ENCODE peak calls at places on chromosomes 5 and 9, in nine cellular contexts. One of them, this sample, is unnamed.
A peak's percentile ranks its signal among the peaks of the same experiment; 100 is the strongest.

GRCh38 chr5:90184764-90185163 is 224.8 kb downstream of the CETN3 start:
- DNase-seq in dorsolateral prefrontal cortex: no peak
- DNase-seq in naive B cell: no peak
- DNase-seq in CD4-positive, CD25-positive, alpha-beta regulatory T cell: no peak
- DNase-seq in EL: no peak
- DNase-seq in lower lobe of right lung: no peak
- DNase-seq in fibroblast of mammary gland: no peak
- DNase-seq in GM20000: no peak
- DNase-seq in T1000: no peak
- DNase-seq in this sample: no peak

GRCh38 chr5:88686743-88687142 is 196.2 kb downstream of the MEF2C start:
- DNase-seq in CD4-positive, CD25-positive, alpha-beta regulatory T cell: no peak
- DNase-seq in GM20000: no peak
- DNase-seq in lower lobe of right lung: no peak
- DNase-seq in naive B cell: no peak
- DNase-seq in EL: no peak
- DNase-seq in fibroblast of mammary gland: no peak
- DNase-seq in dorsolateral prefrontal cortex: no peak
- DNase-seq in T1000: no peak
- DNase-seq in this sample: no peak

GRCh38 chr5:148457183-148457620 is 73.4 kb downstream of the FBXO38 start:
- DNase-seq in GM20000: no peak
- DNase-seq in EL: no peak
- DNase-seq in T1000: no peak
- DNase-seq in naive B cell: peak; percentile 14
- DNase-seq in fibroblast of mammary gland: no peak
- DNase-seq in dorsolateral prefrontal cortex: no peak
- DNase-seq in lower lobe of right lung: no peak
- DNase-seq in CD4-positive, CD25-positive, alpha-beta regulatory T cell: peak; percentile 37
- DNase-seq in this sample: no peak

GRCh38 chr9:3740690-3741419 is 215.1 kb upstream of the RFX3 start:
- DNase-seq in dorsolateral prefrontal cortex: no peak
- DNase-seq in EL: peak; percentile 43
- DNase-seq in naive B cell: no peak
- DNase-seq in fibroblast of mammary gland: peak; percentile 54
- DNase-seq in CD4-positive, CD25-positive, alpha-beta regulatory T cell: no peak
- DNase-seq in GM20000: no peak
- DNase-seq in T1000: no peak
- DNase-seq in lower lobe of right lung: no peak
- DNase-seq in this sample: no peak

GRCh38 chr9:27094640-27095039 is 14.4 kb upstream of the TEK start:
- DNase-seq in fibroblast of mammary gland: peak; percentile 96
- DNase-seq in CD4-positive, CD25-positive, alpha-beta regulatory T cell: no peak
- DNase-seq in GM20000: no peak
- DNase-seq in lower lobe of right lung: no peak
- DNase-seq in T1000: peak; percentile 64
- DNase-seq in dorsolateral prefrontal cortex: no peak
- DNase-seq in naive B cell: no peak
- DNase-seq in EL: peak; percentile 71
- DNase-seq in this sample: no peak

GRCh38 chr9:114303977-114304376 is 18.9 kb upstream of the ORM1 start:
- DNase-seq in T1000: no peak
- DNase-seq in EL: no peak
- DNase-seq in dorsolateral prefrontal cortex: no peak
- DNase-seq in CD4-positive, CD25-positive, alpha-beta regulatory T cell: no peak
- DNase-seq in naive B cell: no peak
- DNase-seq in fibroblast of mammary gland: no peak
- DNase-seq in lower lobe of right lung: peak; percentile 6
- DNase-seq in GM20000: no peak
- DNase-seq in this sample: no peak

GRCh38 chr9:125586173-125586512 is 120.9 kb downstream of the MAPKAP1 start:
- DNase-seq in CD4-positive, CD25-positive, alpha-beta regulatory T cell: no peak
- DNase-seq in fibroblast of mammary gland: no peak
- DNase-seq in dorsolateral prefrontal cortex: no peak
- DNase-seq in T1000: no peak
- DNase-seq in GM20000: no peak
- DNase-seq in naive B cell: no peak
- DNase-seq in lower lobe of right lung: no peak
- DNase-seq in EL: no peak
- DNase-seq in this sample: no peak

GRCh38 chr5:139696894-139697658 is 48.9 kb downstream of the CXXC5 start:
- DNase-seq in dorsolateral prefrontal cortex: peak; percentile 75
- DNase-seq in fibroblast of mammary gland: peak; percentile 81
- DNase-seq in lower lobe of right lung: peak; percentile 77
- DNase-seq in naive B cell: no peak
- DNase-seq in EL: peak; percentile 93
- DNase-seq in T1000: peak; percentile 71
- DNase-seq in GM20000: no peak
- DNase-seq in CD4-positive, CD25-positive, alpha-beta regulatory T cell: peak; percentile 59
- DNase-seq in this sample: no peak

GRCh38 chr9:26077860-26078259 is 399.6 kb upstream of the TUSC1 start:
- DNase-seq in EL: no peak
- DNase-seq in naive B cell: no peak
- DNase-seq in CD4-positive, CD25-positive, alpha-beta regulatory T cell: no peak
- DNase-seq in GM20000: no peak
- DNase-seq in lower lobe of right lung: peak; percentile 24
- DNase-seq in dorsolateral prefrontal cortex: no peak
- DNase-seq in T1000: no peak
- DNase-seq in fibroblast of mammary gland: no peak
- DNase-seq in this sample: no peak

GRCh38 chr5:50463726-50464125 is 22.6 kb upstream of the EMB start:
- DNase-seq in fibroblast of mammary gland: no peak
- DNase-seq in naive B cell: no peak
- DNase-seq in EL: no peak
- DNase-seq in CD4-positive, CD25-positive, alpha-beta regulatory T cell: no peak
- DNase-seq in GM20000: no peak
- DNase-seq in dorsolateral prefrontal cortex: no peak
- DNase-seq in lower lobe of right lung: no peak
- DNase-seq in T1000: no peak
- DNase-seq in this sample: no peak

GRCh38 chr5:1374680-1375055 is 29.8 kb upstream of the CLPTM1L start:
- DNase-seq in fibroblast of mammary gland: peak; percentile 67
- DNase-seq in dorsolateral prefrontal cortex: no peak
- DNase-seq in lower lobe of right lung: no peak
- DNase-seq in EL: peak; percentile 8
- DNase-seq in GM20000: no peak
- DNase-seq in naive B cell: no peak
- DNase-seq in T1000: no peak
- DNase-seq in CD4-positive, CD25-positive, alpha-beta regulatory T cell: no peak
- DNase-seq in this sample: peak; percentile 58

GRCh38 chr5:68522863-68523262 is 307.3 kb downstream of the PIK3R1 start:
- DNase-seq in T1000: no peak
- DNase-seq in GM20000: no peak
- DNase-seq in lower lobe of right lung: no peak
- DNase-seq in dorsolateral prefrontal cortex: no peak
- DNase-seq in EL: peak; percentile 53
- DNase-seq in CD4-positive, CD25-positive, alpha-beta regulatory T cell: no peak
- DNase-seq in naive B cell: no peak
- DNase-seq in fibroblast of mammary gland: no peak
- DNase-seq in this sample: no peak

GRCh38 chr5:93924628-93925027 is 183.2 kb upstream of the POU5F2 start:
- DNase-seq in CD4-positive, CD25-positive, alpha-beta regulatory T cell: no peak
- DNase-seq in GM20000: no peak
- DNase-seq in naive B cell: no peak
- DNase-seq in fibroblast of mammary gland: no peak
- DNase-seq in T1000: no peak
- DNase-seq in EL: peak; percentile 18
- DNase-seq in dorsolateral prefrontal cortex: no peak
- DNase-seq in lower lobe of right lung: no peak
- DNase-seq in this sample: no peak

GRCh38 chr5:177546262-177546741 is 8.1 kb downstream of the FAM193B start:
- DNase-seq in CD4-positive, CD25-positive, alpha-beta regulatory T cell: no peak
- DNase-seq in dorsolateral prefrontal cortex: no peak
- DNase-seq in naive B cell: no peak
- DNase-seq in fibroblast of mammary gland: peak; percentile 100
- DNase-seq in T1000: peak; percentile 83
- DNase-seq in GM20000: no peak
- DNase-seq in lower lobe of right lung: no peak
- DNase-seq in EL: peak; percentile 98
- DNase-seq in this sample: no peak

GRCh38 chr5:133405275-133406034 is 206.9 kb downstream of the FSTL4 start:
- DNase-seq in GM20000: no peak
- DNase-seq in CD4-positive, CD25-positive, alpha-beta regulatory T cell: no peak
- DNase-seq in EL: no peak
- DNase-seq in dorsolateral prefrontal cortex: no peak
- DNase-seq in lower lobe of right lung: no peak
- DNase-seq in naive B cell: no peak
- DNase-seq in T1000: no peak
- DNase-seq in fibroblast of mammary gland: no peak
- DNase-seq in this sample: no peak

GRCh38 chr5:124649548-124650501 is 96.6 kb downstream of the ZNF608 start:
- DNase-seq in dorsolateral prefrontal cortex: no peak
- DNase-seq in fibroblast of mammary gland: peak; percentile 62
- DNase-seq in naive B cell: peak; percentile 96
- DNase-seq in CD4-positive, CD25-positive, alpha-beta regulatory T cell: peak; percentile 87
- DNase-seq in GM20000: peak; percentile 87
- DNase-seq in lower lobe of right lung: peak; percentile 90
- DNase-seq in EL: peak; percentile 94
- DNase-seq in T1000: no peak
- DNase-seq in this sample: no peak

GRCh38 chr9:69877852-69878507 is 57.4 kb downstream of the CFAP95 start:
- DNase-seq in CD4-positive, CD25-positive, alpha-beta regulatory T cell: peak; percentile 39
- DNase-seq in T1000: no peak
- DNase-seq in fibroblast of mammary gland: peak; percentile 60
- DNase-seq in GM20000: peak; percentile 22
- DNase-seq in lower lobe of right lung: no peak
- DNase-seq in dorsolateral prefrontal cortex: no peak
- DNase-seq in naive B cell: no peak
- DNase-seq in EL: peak; percentile 48
- DNase-seq in this sample: no peak

GRCh38 chr9:95189230-95190098 is 128.0 kb downstream of the FANCC start:
- DNase-seq in GM20000: no peak
- DNase-seq in fibroblast of mammary gland: peak; percentile 62
- DNase-seq in T1000: no peak
- DNase-seq in EL: peak; percentile 14
- DNase-seq in naive B cell: no peak
- DNase-seq in CD4-positive, CD25-positive, alpha-beta regulatory T cell: peak; percentile 45
- DNase-seq in lower lobe of right lung: no peak
- DNase-seq in dorsolateral prefrontal cortex: no peak
- DNase-seq in this sample: no peak

GRCh38 chr5:142491260-142491659 is 166.4 kb upstream of the SPRY4 start:
- DNase-seq in EL: no peak
- DNase-seq in fibroblast of mammary gland: no peak
- DNase-seq in CD4-positive, CD25-positive, alpha-beta regulatory T cell: no peak
- DNase-seq in lower lobe of right lung: no peak
- DNase-seq in T1000: no peak
- DNase-seq in naive B cell: no peak
- DNase-seq in dorsolateral prefrontal cortex: peak; percentile 41
- DNase-seq in GM20000: no peak
- DNase-seq in this sample: no peak

GRCh38 chr5:80246995-80247729 is 8.7 kb downstream of the SERINC5 start:
- DNase-seq in lower lobe of right lung: peak; percentile 55
- DNase-seq in EL: peak; percentile 95
- DNase-seq in dorsolateral prefrontal cortex: no peak
- DNase-seq in naive B cell: no peak
- DNase-seq in GM20000: peak; percentile 70
- DNase-seq in fibroblast of mammary gland: peak; percentile 93
- DNase-seq in T1000: peak; percentile 37
- DNase-seq in CD4-positive, CD25-positive, alpha-beta regulatory T cell: peak; percentile 65
- DNase-seq in this sample: no peak

GRCh38 chr5:135695656-135696055 is 116.9 kb upstream of the CXCL14 start:
- DNase-seq in T1000: no peak
- DNase-seq in GM20000: no peak
- DNase-seq in fibroblast of mammary gland: no peak
- DNase-seq in lower lobe of right lung: no peak
- DNase-seq in dorsolateral prefrontal cortex: no peak
- DNase-seq in EL: no peak
- DNase-seq in CD4-positive, CD25-positive, alpha-beta regulatory T cell: no peak
- DNase-seq in naive B cell: no peak
- DNase-seq in this sample: no peak

GRCh38 chr9:107243757-107244156 is 39.3 kb upstream of the RAD23B start:
- DNase-seq in GM20000: no peak
- DNase-seq in T1000: no peak
- DNase-seq in EL: peak; percentile 71
- DNase-seq in dorsolateral prefrontal cortex: no peak
- DNase-seq in lower lobe of right lung: no peak
- DNase-seq in CD4-positive, CD25-positive, alpha-beta regulatory T cell: peak; percentile 60
- DNase-seq in naive B cell: no peak
- DNase-seq in fibroblast of mammary gland: peak; percentile 65
- DNase-seq in this sample: no peak

GRCh38 chr5:148615644-148616283 is 38.6 kb downstream of the HTR4 start:
- DNase-seq in lower lobe of right lung: no peak
- DNase-seq in EL: peak; percentile 7
- DNase-seq in CD4-positive, CD25-positive, alpha-beta regulatory T cell: no peak
- DNase-seq in dorsolateral prefrontal cortex: no peak
- DNase-seq in fibroblast of mammary gland: peak; percentile 16
- DNase-seq in GM20000: no peak
- DNase-seq in T1000: no peak
- DNase-seq in naive B cell: no peak
- DNase-seq in this sample: no peak

GRCh38 chr5:65791721-65792698 is 70.0 kb downstream of the NLN start:
- DNase-seq in EL: no peak
- DNase-seq in lower lobe of right lung: no peak
- DNase-seq in GM20000: no peak
- DNase-seq in naive B cell: no peak
- DNase-seq in fibroblast of mammary gland: no peak
- DNase-seq in dorsolateral prefrontal cortex: peak; percentile 68
- DNase-seq in T1000: no peak
- DNase-seq in CD4-positive, CD25-positive, alpha-beta regulatory T cell: no peak
- DNase-seq in this sample: peak; percentile 50

GRCh38 chr9:36566813-36567217 is 5.9 kb upstream of the MELK start:
- DNase-seq in naive B cell: no peak
- DNase-seq in T1000: no peak
- DNase-seq in fibroblast of mammary gland: peak; percentile 52
- DNase-seq in EL: peak; percentile 63
- DNase-seq in GM20000: no peak
- DNase-seq in CD4-positive, CD25-positive, alpha-beta regulatory T cell: no peak
- DNase-seq in lower lobe of right lung: no peak
- DNase-seq in dorsolateral prefrontal cortex: peak; percentile 79
- DNase-seq in this sample: peak; percentile 72

GRCh38 chr5:109866051-109866450 is 176.3 kb downstream of the MAN2A1 start:
- DNase-seq in naive B cell: no peak
- DNase-seq in T1000: no peak
- DNase-seq in fibroblast of mammary gland: peak; percentile 86
- DNase-seq in dorsolateral prefrontal cortex: no peak
- DNase-seq in CD4-positive, CD25-positive, alpha-beta regulatory T cell: no peak
- DNase-seq in lower lobe of right lung: no peak
- DNase-seq in EL: peak; percentile 80
- DNase-seq in GM20000: no peak
- DNase-seq in this sample: no peak

This sample was measured in posterior cingulate gyrus.